ENCODE peak calls at places on chromosomes 12 and 14, in nine cellular contexts. O, F, N, I, X, W, E, V and S are unnamed samples.

GRCh38 chr12:2270846-2271245 is 218.1 kb downstream of the CACNA1C start:
- DNase-seq in O (no peak), F (no peak), N (no peak), I (no peak), X (no peak), W (no peak), E (no peak), V (no peak), S (no peak)

GRCh38 chr12:28107679-28108078 is 82.6 kb upstream of the CCDC91 start:
- DNase-seq in O (no peak), F (no peak), N (no peak), I (no peak), X (no peak), W (no peak), E (no peak), V (peak; percentile 41), S (no peak)

GRCh38 chr12:113040722-113041168 is 15.8 kb upstream of the DTX1 start:
- DNase-seq in O (peak; percentile 66), F (no peak), N (no peak), I (no peak), X (no peak), W (peak; percentile 82), E (peak; percentile 64), V (peak; percentile 99), S (no peak)

GRCh38 chr14:101047326-101047725 is 143.8 kb upstream of the RTL1 start:
- DNase-seq in O (no peak), F (no peak), N (no peak), I (no peak), X (no peak), W (no peak), E (no peak), V (no peak), S (no peak)

GRCh38 chr14:99726538-99727095 is 42.5 kb downstream of the CYP46A1 start:
- DNase-seq in O (no peak), F (no peak), N (peak; percentile 0), I (no peak), X (no peak), W (no peak), E (no peak), V (no peak), S (no peak)

GRCh38 chr12:6551496-6552139 is 4.2 kb downstream of the IFFO1 start:
- DNase-seq in O (peak; percentile 66), F (no peak), N (no peak), I (no peak), X (no peak), W (no peak), E (no peak), V (peak; percentile 68), S (no peak)

GRCh38 chr14:73467800-73468199 is 9.5 kb upstream of the NUMB start:
- DNase-seq in O (no peak), F (no peak), N (peak; percentile 62), I (no peak), X (no peak), W (no peak), E (peak; percentile 80), V (peak; percentile 50), S (no peak)

GRCh38 chr12:23093488-23093887 is 468.5 kb downstream of the ETNK1 start:
- DNase-seq in O (no peak), F (no peak), N (no peak), I (no peak), X (no peak), W (no peak), E (no peak), V (no peak), S (no peak)

GRCh38 chr12:122860052-122860853 is 25.0 kb downstream of the HIP1R start:
- DNase-seq in O (peak; percentile 69), F (peak; percentile 64), N (peak; percentile 84), I (peak; percentile 83), X (peak; percentile 86), W (peak; percentile 31), E (no peak), V (peak; percentile 86), S (peak; percentile 46)

GRCh38 chr14:63192085-63192484 is 12.2 kb upstream of the RHOJ start:
- DNase-seq in O (peak; percentile 6), F (no peak), N (no peak), I (no peak), X (no peak), W (no peak), E (no peak), V (peak; percentile 55), S (no peak)

GRCh38 chr12:96070670-96071279 is 35.4 kb upstream of the LTA4H start:
- DNase-seq in O (peak; percentile 25), F (no peak), N (no peak), I (no peak), X (no peak), W (no peak), E (no peak), V (peak; percentile 22), S (no peak)

GRCh38 chr12:106841471-106842302 is 67.2 kb downstream of the RIC8B start:
- DNase-seq in O (peak; percentile 59), F (no peak), N (peak; percentile 15), I (peak; percentile 18), X (peak; percentile 42), W (no peak), E (no peak), V (peak; percentile 71), S (no peak)